ENCODE peak calls at places on chromosomes 6 and 20, in four cellular contexts. One of them, this sample, is unnamed.

GRCh38 chr20:43543138-43543537 is 15.7 kb upstream of the SGK2 start:
- DNase-seq in stimulated activated CD4-positive, alpha-beta T cell treated with anti-CD3 and anti-CD28 coated beads, TNF-alpha, amount 100 ng/mL, for 24 hours: no peak
- DNase-seq in activated CD4-positive, alpha-beta T cell treated with anti-CD3 and anti-CD28 coated beads, Interleukin-2, amount 50 U/mL, for 1 hour: no peak
- DNase-seq in fibroblast of pulmonary artery: no peak
- DNase-seq in this sample: no peak

GRCh38 chr6:35727206-35727934 is 9.5 kb upstream of the ARMC12 start:
- DNase-seq in stimulated activated CD4-positive, alpha-beta T cell treated with anti-CD3 and anti-CD28 coated beads, TNF-alpha, amount 100 ng/mL, for 24 hours: no peak
- DNase-seq in activated CD4-positive, alpha-beta T cell treated with anti-CD3 and anti-CD28 coated beads, Interleukin-2, amount 50 U/mL, for 1 hour: no peak
- DNase-seq in fibroblast of pulmonary artery: peak; percentile 95
- DNase-seq in this sample: peak; percentile 77

GRCh38 chr20:63737940-63738686 is 1.5 kb upstream of the SLC2A4RG start:
- DNase-seq in stimulated activated CD4-positive, alpha-beta T cell treated with anti-CD3 and anti-CD28 coated beads, TNF-alpha, amount 100 ng/mL, for 24 hours: no peak
- DNase-seq in activated CD4-positive, alpha-beta T cell treated with anti-CD3 and anti-CD28 coated beads, Interleukin-2, amount 50 U/mL, for 1 hour: peak; percentile 39
- DNase-seq in fibroblast of pulmonary artery: no peak
- DNase-seq in this sample: no peak

GRCh38 chr6:46014511-46015118 is 1.0 kb downstream of the CLIC5 start:
- DNase-seq in stimulated activated CD4-positive, alpha-beta T cell treated with anti-CD3 and anti-CD28 coated beads, TNF-alpha, amount 100 ng/mL, for 24 hours: peak; percentile 20
- DNase-seq in activated CD4-positive, alpha-beta T cell treated with anti-CD3 and anti-CD28 coated beads, Interleukin-2, amount 50 U/mL, for 1 hour: peak; percentile 9
- DNase-seq in fibroblast of pulmonary artery: no peak
- DNase-seq in this sample: no peak

GRCh38 chr6:219641-220198 is 72.6 kb upstream of the DUSP22 start:
- DNase-seq in stimulated activated CD4-positive, alpha-beta T cell treated with anti-CD3 and anti-CD28 coated beads, TNF-alpha, amount 100 ng/mL, for 24 hours: no peak
- DNase-seq in activated CD4-positive, alpha-beta T cell treated with anti-CD3 and anti-CD28 coated beads, Interleukin-2, amount 50 U/mL, for 1 hour: no peak
- DNase-seq in fibroblast of pulmonary artery: peak; percentile 47
- DNase-seq in this sample: no peak

GRCh38 chr6:166904101-166904746 is 52.1 kb downstream of the RNASET2 start:
- DNase-seq in stimulated activated CD4-positive, alpha-beta T cell treated with anti-CD3 and anti-CD28 coated beads, TNF-alpha, amount 100 ng/mL, for 24 hours: no peak
- DNase-seq in activated CD4-positive, alpha-beta T cell treated with anti-CD3 and anti-CD28 coated beads, Interleukin-2, amount 50 U/mL, for 1 hour: no peak
- DNase-seq in fibroblast of pulmonary artery: peak; percentile 10
- DNase-seq in this sample: no peak

GRCh38 chr20:7193681-7194080 is 426.2 kb downstream of the BMP2 start:
- DNase-seq in stimulated activated CD4-positive, alpha-beta T cell treated with anti-CD3 and anti-CD28 coated beads, TNF-alpha, amount 100 ng/mL, for 24 hours: no peak
- DNase-seq in activated CD4-positive, alpha-beta T cell treated with anti-CD3 and anti-CD28 coated beads, Interleukin-2, amount 50 U/mL, for 1 hour: no peak
- DNase-seq in fibroblast of pulmonary artery: no peak
- DNase-seq in this sample: no peak

GRCh38 chr20:49534314-49534713 is 33.6 kb downstream of the PTGIS start:
- DNase-seq in stimulated activated CD4-positive, alpha-beta T cell treated with anti-CD3 and anti-CD28 coated beads, TNF-alpha, amount 100 ng/mL, for 24 hours: peak; percentile 48
- DNase-seq in activated CD4-positive, alpha-beta T cell treated with anti-CD3 and anti-CD28 coated beads, Interleukin-2, amount 50 U/mL, for 1 hour: peak; percentile 49
- DNase-seq in fibroblast of pulmonary artery: peak; percentile 66
- DNase-seq in this sample: peak; percentile 60

GRCh38 chr6:143060806-143061596 is at the start of gene AIG1:
- DNase-seq in stimulated activated CD4-positive, alpha-beta T cell treated with anti-CD3 and anti-CD28 coated beads, TNF-alpha, amount 100 ng/mL, for 24 hours: peak; percentile 58
- DNase-seq in activated CD4-positive, alpha-beta T cell treated with anti-CD3 and anti-CD28 coated beads, Interleukin-2, amount 50 U/mL, for 1 hour: peak; percentile 59
- DNase-seq in fibroblast of pulmonary artery: no peak
- DNase-seq in this sample: peak; percentile 63

GRCh38 chr6:11354019-11354418 is 121.6 kb upstream of the NEDD9 start:
- DNase-seq in stimulated activated CD4-positive, alpha-beta T cell treated with anti-CD3 and anti-CD28 coated beads, TNF-alpha, amount 100 ng/mL, for 24 hours: peak; percentile 81
- DNase-seq in activated CD4-positive, alpha-beta T cell treated with anti-CD3 and anti-CD28 coated beads, Interleukin-2, amount 50 U/mL, for 1 hour: peak; percentile 31
- DNase-seq in fibroblast of pulmonary artery: peak; percentile 96
- DNase-seq in this sample: peak; percentile 94

GRCh38 chr6:170090561-170090960 is 200.3 kb downstream of the DLL1 start:
- DNase-seq in stimulated activated CD4-positive, alpha-beta T cell treated with anti-CD3 and anti-CD28 coated beads, TNF-alpha, amount 100 ng/mL, for 24 hours: no peak
- DNase-seq in activated CD4-positive, alpha-beta T cell treated with anti-CD3 and anti-CD28 coated beads, Interleukin-2, amount 50 U/mL, for 1 hour: no peak
- DNase-seq in fibroblast of pulmonary artery: no peak
- DNase-seq in this sample: no peak

GRCh38 chr6:83127976-83128375 is 60.5 kb downstream of the DOP1A start:
- DNase-seq in stimulated activated CD4-positive, alpha-beta T cell treated with anti-CD3 and anti-CD28 coated beads, TNF-alpha, amount 100 ng/mL, for 24 hours: no peak
- DNase-seq in activated CD4-positive, alpha-beta T cell treated with anti-CD3 and anti-CD28 coated beads, Interleukin-2, amount 50 U/mL, for 1 hour: no peak
- DNase-seq in fibroblast of pulmonary artery: no peak
- DNase-seq in this sample: no peak

GRCh38 chr6:87661503-87661902 is 40.5 kb downstream of the AKIRIN2 start:
- DNase-seq in stimulated activated CD4-positive, alpha-beta T cell treated with anti-CD3 and anti-CD28 coated beads, TNF-alpha, amount 100 ng/mL, for 24 hours: no peak
- DNase-seq in activated CD4-positive, alpha-beta T cell treated with anti-CD3 and anti-CD28 coated beads, Interleukin-2, amount 50 U/mL, for 1 hour: no peak
- DNase-seq in fibroblast of pulmonary artery: no peak
- DNase-seq in this sample: no peak

GRCh38 chr6:129599467-129599866 is 110.5 kb downstream of the ARHGAP18 start:
- DNase-seq in stimulated activated CD4-positive, alpha-beta T cell treated with anti-CD3 and anti-CD28 coated beads, TNF-alpha, amount 100 ng/mL, for 24 hours: no peak
- DNase-seq in activated CD4-positive, alpha-beta T cell treated with anti-CD3 and anti-CD28 coated beads, Interleukin-2, amount 50 U/mL, for 1 hour: no peak
- DNase-seq in fibroblast of pulmonary artery: no peak
- DNase-seq in this sample: no peak

GRCh38 chr6:79203753-79204253 is 30.7 kb downstream of the HMGN3 start:
- DNase-seq in stimulated activated CD4-positive, alpha-beta T cell treated with anti-CD3 and anti-CD28 coated beads, TNF-alpha, amount 100 ng/mL, for 24 hours: no peak
- DNase-seq in activated CD4-positive, alpha-beta T cell treated with anti-CD3 and anti-CD28 coated beads, Interleukin-2, amount 50 U/mL, for 1 hour: no peak
- DNase-seq in fibroblast of pulmonary artery: no peak
- DNase-seq in this sample: no peak

This sample was measured in endothelial cell of umbilical vein.